ENCODE peak calls at places on chromosomes 11 and 22, in nine cellular contexts. One of them, this sample, is unnamed.

GRCh38 chr11:12842933-12843636 is 166.0 kb upstream of the RASSF10 start:
- DNase-seq in activated naive CD4-positive, alpha-beta T cell treated with Interleukin-2 at 50 U/mL for 16 hours: no peak
- DNase-seq in erythroblast: peak
- DNase-seq in T-helper 1 cell: no peak
- DNase-seq in RPMI8226: peak
- DNase-seq in spleen: no peak
- DNase-seq in aorta: no peak
- DNase-seq in EH: peak
- DNase-seq in GM12865: peak
- DNase-seq in this sample: no peak

GRCh38 chr11:63444181-63444580 is 46.8 kb downstream of the PLAAT5 start:
- DNase-seq in GM12865: no peak
- DNase-seq in erythroblast: no peak
- DNase-seq in aorta: no peak
- DNase-seq in activated naive CD4-positive, alpha-beta T cell treated with Interleukin-2 at 50 U/mL for 16 hours: no peak
- DNase-seq in T-helper 1 cell: no peak
- DNase-seq in EH: no peak
- DNase-seq in RPMI8226: no peak
- DNase-seq in spleen: no peak
- DNase-seq in this sample: no peak

GRCh38 chr22:49825944-49826602 is 1.6 kb downstream of the BRD1 start:
- DNase-seq in spleen: peak
- DNase-seq in aorta: no peak
- DNase-seq in EH: peak
- DNase-seq in activated naive CD4-positive, alpha-beta T cell treated with Interleukin-2 at 50 U/mL for 16 hours: peak
- DNase-seq in erythroblast: peak
- DNase-seq in T-helper 1 cell: peak
- DNase-seq in GM12865: peak
- DNase-seq in RPMI8226: no peak
- DNase-seq in this sample: no peak

GRCh38 chr11:17601206-17602075 is 54.4 kb downstream of the OTOG start:
- DNase-seq in erythroblast: no peak
- DNase-seq in GM12865: no peak
- DNase-seq in T-helper 1 cell: no peak
- DNase-seq in activated naive CD4-positive, alpha-beta T cell treated with Interleukin-2 at 50 U/mL for 16 hours: no peak
- DNase-seq in aorta: peak
- DNase-seq in spleen: peak
- DNase-seq in RPMI8226: no peak
- DNase-seq in EH: peak
- DNase-seq in this sample: no peak

GRCh38 chr22:36584666-36585065 is 55.7 kb upstream of the EIF3D start:
- DNase-seq in EH: no peak
- DNase-seq in spleen: peak
- DNase-seq in RPMI8226: no peak
- DNase-seq in erythroblast: no peak
- DNase-seq in aorta: peak
- DNase-seq in activated naive CD4-positive, alpha-beta T cell treated with Interleukin-2 at 50 U/mL for 16 hours: no peak
- DNase-seq in T-helper 1 cell: no peak
- DNase-seq in GM12865: no peak
- DNase-seq in this sample: no peak

GRCh38 chr11:68825603-68826002 is 16.1 kb downstream of the CPT1A start:
- DNase-seq in RPMI8226: peak
- DNase-seq in T-helper 1 cell: peak
- DNase-seq in EH: peak
- DNase-seq in activated naive CD4-positive, alpha-beta T cell treated with Interleukin-2 at 50 U/mL for 16 hours: peak
- DNase-seq in aorta: no peak
- DNase-seq in erythroblast: peak
- DNase-seq in spleen: peak
- DNase-seq in GM12865: no peak
- DNase-seq in this sample: no peak

GRCh38 chr11:27427183-27427980 is 45.2 kb downstream of the LGR4 start:
- DNase-seq in spleen: no peak
- DNase-seq in aorta: no peak
- DNase-seq in erythroblast: no peak
- DNase-seq in EH: peak
- DNase-seq in activated naive CD4-positive, alpha-beta T cell treated with Interleukin-2 at 50 U/mL for 16 hours: no peak
- DNase-seq in GM12865: no peak
- DNase-seq in RPMI8226: no peak
- DNase-seq in T-helper 1 cell: no peak
- DNase-seq in this sample: no peak

GRCh38 chr22:49963647-49964026 is 3.1 kb downstream of the PIM3 start:
- DNase-seq in EH: no peak
- DNase-seq in GM12865: no peak
- DNase-seq in erythroblast: no peak
- DNase-seq in activated naive CD4-positive, alpha-beta T cell treated with Interleukin-2 at 50 U/mL for 16 hours: no peak
- DNase-seq in aorta: no peak
- DNase-seq in RPMI8226: no peak
- DNase-seq in T-helper 1 cell: no peak
- DNase-seq in spleen: no peak
- DNase-seq in this sample: no peak

GRCh38 chr11:87185228-87185627 is 147.5 kb downstream of the TMEM135 start:
- DNase-seq in erythroblast: no peak
- DNase-seq in EH: no peak
- DNase-seq in GM12865: no peak
- DNase-seq in spleen: no peak
- DNase-seq in activated naive CD4-positive, alpha-beta T cell treated with Interleukin-2 at 50 U/mL for 16 hours: no peak
- DNase-seq in RPMI8226: no peak
- DNase-seq in aorta: no peak
- DNase-seq in T-helper 1 cell: no peak
- DNase-seq in this sample: no peak

GRCh38 chr11:490930-491260 is 16.1 kb downstream of the RNH1 start:
- DNase-seq in T-helper 1 cell: no peak
- DNase-seq in spleen: no peak
- DNase-seq in GM12865: no peak
- DNase-seq in activated naive CD4-positive, alpha-beta T cell treated with Interleukin-2 at 50 U/mL for 16 hours: no peak
- DNase-seq in RPMI8226: no peak
- DNase-seq in aorta: no peak
- DNase-seq in EH: no peak
- DNase-seq in erythroblast: no peak
- DNase-seq in this sample: no peak

GRCh38 chr11:44997566-44997965 is 46.9 kb upstream of the TP53I11 start:
- DNase-seq in aorta: no peak
- DNase-seq in erythroblast: no peak
- DNase-seq in EH: no peak
- DNase-seq in activated naive CD4-positive, alpha-beta T cell treated with Interleukin-2 at 50 U/mL for 16 hours: no peak
- DNase-seq in T-helper 1 cell: no peak
- DNase-seq in RPMI8226: no peak
- DNase-seq in spleen: no peak
- DNase-seq in GM12865: no peak
- DNase-seq in this sample: no peak

GRCh38 chr22:50016988-50017700 is 4.6 kb upstream of the IL17REL start:
- DNase-seq in RPMI8226: no peak
- DNase-seq in erythroblast: no peak
- DNase-seq in GM12865: peak
- DNase-seq in activated naive CD4-positive, alpha-beta T cell treated with Interleukin-2 at 50 U/mL for 16 hours: peak
- DNase-seq in aorta: peak
- DNase-seq in spleen: peak
- DNase-seq in EH: no peak
- DNase-seq in T-helper 1 cell: no peak
- DNase-seq in this sample: no peak

GRCh38 chr11:113952588-113952987 is 22.3 kb upstream of the HTR3A start:
- DNase-seq in EH: no peak
- DNase-seq in RPMI8226: no peak
- DNase-seq in activated naive CD4-positive, alpha-beta T cell treated with Interleukin-2 at 50 U/mL for 16 hours: no peak
- DNase-seq in spleen: no peak
- DNase-seq in erythroblast: no peak
- DNase-seq in T-helper 1 cell: no peak
- DNase-seq in aorta: no peak
- DNase-seq in GM12865: no peak
- DNase-seq in this sample: no peak

GRCh38 chr11:15819679-15820286 is 536.6 kb downstream of the SOX6 start:
- DNase-seq in spleen: peak
- DNase-seq in erythroblast: peak
- DNase-seq in activated naive CD4-positive, alpha-beta T cell treated with Interleukin-2 at 50 U/mL for 16 hours: peak
- DNase-seq in EH: peak
- DNase-seq in RPMI8226: peak
- DNase-seq in T-helper 1 cell: peak
- DNase-seq in GM12865: peak
- DNase-seq in aorta: peak
- DNase-seq in this sample: peak

GRCh38 chr11:12235945-12236743 is 125.8 kb downstream of the MICAL2 start:
- DNase-seq in GM12865: peak
- DNase-seq in activated naive CD4-positive, alpha-beta T cell treated with Interleukin-2 at 50 U/mL for 16 hours: peak
- DNase-seq in T-helper 1 cell: peak
- DNase-seq in RPMI8226: peak
- DNase-seq in aorta: no peak
- DNase-seq in spleen: no peak
- DNase-seq in EH: peak
- DNase-seq in erythroblast: peak
- DNase-seq in this sample: no peak

GRCh38 chr22:31969789-31970489 is 25.6 kb downstream of the YWHAH start:
- DNase-seq in activated naive CD4-positive, alpha-beta T cell treated with Interleukin-2 at 50 U/mL for 16 hours: peak
- DNase-seq in spleen: peak
- DNase-seq in erythroblast: peak
- DNase-seq in EH: peak
- DNase-seq in T-helper 1 cell: peak
- DNase-seq in GM12865: peak
- DNase-seq in RPMI8226: peak
- DNase-seq in aorta: no peak
- DNase-seq in this sample: peak

GRCh38 chr22:49324527-49325491 is 502.9 kb downstream of the BRD1 start:
- DNase-seq in RPMI8226: peak
- DNase-seq in GM12865: no peak
- DNase-seq in EH: no peak
- DNase-seq in T-helper 1 cell: no peak
- DNase-seq in aorta: peak
- DNase-seq in activated naive CD4-positive, alpha-beta T cell treated with Interleukin-2 at 50 U/mL for 16 hours: no peak
- DNase-seq in erythroblast: no peak
- DNase-seq in spleen: peak
- DNase-seq in this sample: no peak

GRCh38 chr11:15276616-15277015 is 161.9 kb downstream of the INSC start:
- DNase-seq in activated naive CD4-positive, alpha-beta T cell treated with Interleukin-2 at 50 U/mL for 16 hours: no peak
- DNase-seq in RPMI8226: no peak
- DNase-seq in GM12865: peak
- DNase-seq in EH: peak
- DNase-seq in spleen: no peak
- DNase-seq in T-helper 1 cell: no peak
- DNase-seq in erythroblast: no peak
- DNase-seq in aorta: no peak
- DNase-seq in this sample: no peak

GRCh38 chr11:73570415-73571114 is 27.3 kb downstream of the FAM168A start:
- DNase-seq in activated naive CD4-positive, alpha-beta T cell treated with Interleukin-2 at 50 U/mL for 16 hours: no peak
- DNase-seq in GM12865: no peak
- DNase-seq in erythroblast: no peak
- DNase-seq in spleen: no peak
- DNase-seq in EH: peak
- DNase-seq in RPMI8226: no peak
- DNase-seq in T-helper 1 cell: no peak
- DNase-seq in aorta: no peak
- DNase-seq in this sample: no peak

GRCh38 chr11:2301631-2302272 is at the start of the genes C11orf21 and TSPAN32:
- DNase-seq in activated naive CD4-positive, alpha-beta T cell treated with Interleukin-2 at 50 U/mL for 16 hours: peak
- DNase-seq in erythroblast: peak
- DNase-seq in GM12865: peak
- DNase-seq in RPMI8226: peak
- DNase-seq in aorta: peak
- DNase-seq in T-helper 1 cell: peak
- DNase-seq in EH: peak
- DNase-seq in spleen: peak
- DNase-seq in this sample: no peak

GRCh38 chr11:68840661-68841653 is 759 bp downstream of the CPT1A start:
- DNase-seq in erythroblast: peak
- DNase-seq in aorta: peak
- DNase-seq in spleen: peak
- DNase-seq in EH: peak
- DNase-seq in T-helper 1 cell: no peak
- DNase-seq in GM12865: peak
- DNase-seq in activated naive CD4-positive, alpha-beta T cell treated with Interleukin-2 at 50 U/mL for 16 hours: peak
- DNase-seq in RPMI8226: peak
- DNase-seq in this sample: no peak

GRCh38 chr11:120471131-120471530 is 40.4 kb upstream of the GRIK4 start:
- DNase-seq in aorta: no peak
- DNase-seq in GM12865: no peak
- DNase-seq in spleen: no peak
- DNase-seq in erythroblast: no peak
- DNase-seq in T-helper 1 cell: no peak
- DNase-seq in EH: peak
- DNase-seq in activated naive CD4-positive, alpha-beta T cell treated with Interleukin-2 at 50 U/mL for 16 hours: no peak
- DNase-seq in RPMI8226: no peak
- DNase-seq in this sample: no peak

GRCh38 chr11:76512851-76513653 is 68.2 kb downstream of the EMSY start:
- DNase-seq in EH: peak
- DNase-seq in RPMI8226: no peak
- DNase-seq in aorta: no peak
- DNase-seq in spleen: no peak
- DNase-seq in activated naive CD4-positive, alpha-beta T cell treated with Interleukin-2 at 50 U/mL for 16 hours: no peak
- DNase-seq in erythroblast: peak
- DNase-seq in GM12865: peak
- DNase-seq in T-helper 1 cell: no peak
- DNase-seq in this sample: peak